ENCODE peak calls at places on chromosomes 4 and X, in five cellular contexts. T is body of pancreas, F is psoas muscle, K is IMR-90, Z is stomach. I is an unnamed sample. For H3K36me3, the result is how much of the 10 kb centered on the place peaks cover.

GRCh38 chr4:121656269-121656641 is 40.5 kb downstream of the ANXA5 start:
- DNase-seq in F (peak), T (peak), Z (peak), K (peak), I (peak)

GRCh38 chr4:40811886-40812857 is 62.4 kb downstream of the NSUN7 start:
- DNase-seq in T (no peak), F (no peak), K (peak), Z (no peak), I (no peak)

GRCh38 chr4:87005690-87006461 is 71.1 kb downstream of the AFF1 start:
- DNase-seq in Z (no peak), F (peak), T (no peak), K (no peak), I (no peak)

GRCh38 chr4:80434238-80434637 is 98.7 kb downstream of the CFAP299 start:
- DNase-seq in F (no peak), T (no peak), K (peak), Z (no peak), I (no peak)

GRCh38 chrX:132266583-132267355 is 47.5 kb upstream of the RAP2C start:
- DNase-seq in F (no peak), T (no peak), K (peak), Z (no peak), I (no peak)

GRCh38 chr4:6777636-6778281 is 4.8 kb upstream of the KIAA0232 start:
- DNase-seq in Z (no peak), K (no peak), T (no peak), F (no peak), I (no peak)

GRCh38 chr4:113499696-113500095 is 261.8 kb downstream of the CAMK2D start:
- DNase-seq in K (peak), Z (no peak), F (no peak), T (no peak), I (no peak)

GRCh38 chrX:15221321-15221720 is 48.6 kb downstream of the ASB9 start:
- DNase-seq in F (no peak), T (no peak), K (no peak), Z (no peak), I (no peak)

GRCh38 chr4:151012836-151013235 is 2.2 kb downstream of the LRBA start:
- DNase-seq in K (no peak), F (no peak), Z (peak), T (no peak), I (peak)
- H3K4me3 ChIP-seq in K (no peak), F (peak), Z (peak), T (no peak), I (no peak)

DNA sequence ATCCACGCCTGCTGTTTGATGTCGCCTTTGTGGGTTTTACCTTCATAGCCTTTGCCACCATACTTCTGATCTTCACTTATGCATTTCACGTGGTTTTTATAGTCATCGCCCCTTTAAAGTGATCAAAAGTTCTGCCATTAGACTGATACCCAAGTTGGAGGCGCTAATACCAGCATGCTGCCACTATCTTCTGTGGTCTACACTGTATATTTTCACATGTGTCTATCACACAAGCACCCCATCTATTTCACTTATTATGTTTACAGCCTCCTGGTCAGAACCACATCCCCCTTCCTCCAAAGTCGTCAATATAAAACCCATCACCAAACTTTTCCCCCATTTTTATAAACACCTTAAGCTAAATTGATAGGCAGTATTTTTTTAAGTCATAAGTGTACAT is 8.2 kb downstream of the LYAR start:
- DNase-seq in T (no peak), K (no peak), Z (no peak), F (no peak), I (no peak)
- H3K36me3 ChIP-seq in T (under half), K (under half), Z (half or more), F (under half), I (under half)

DNA sequence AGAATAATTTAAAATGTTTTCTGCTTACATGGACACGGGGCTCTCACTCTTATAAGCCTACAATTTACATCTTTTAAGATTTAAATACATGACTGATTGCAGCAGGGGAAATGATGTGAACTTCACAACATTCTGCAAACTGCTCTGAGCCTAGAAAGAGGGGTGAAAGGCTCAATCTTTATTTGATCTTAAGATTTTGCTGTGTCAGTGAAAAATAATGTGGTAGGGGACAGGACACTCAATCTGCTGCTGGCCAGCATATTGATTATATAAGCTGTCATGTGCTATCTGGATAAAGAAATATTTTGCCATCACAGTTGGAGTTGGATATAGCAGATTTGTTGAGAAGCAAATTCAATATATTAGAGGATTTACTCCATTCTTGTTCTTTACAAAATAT is 2210.5 kb downstream of the PCDH7 start:
- DNase-seq in T (no peak), Z (no peak), K (no peak), F (no peak), I (no peak)
- H3K4me3 ChIP-seq in T (no peak), Z (no peak), K (no peak), F (no peak), I (no peak)

GRCh38 chrX:30280428-30280827 is 28.8 kb downstream of the NR0B1 start:
- DNase-seq in Z (no peak), T (no peak), K (no peak), F (no peak), I (no peak)
- H3K36me3 ChIP-seq in Z (under half), T (under half), K (under half), F (under half), I (under half)

DNA sequence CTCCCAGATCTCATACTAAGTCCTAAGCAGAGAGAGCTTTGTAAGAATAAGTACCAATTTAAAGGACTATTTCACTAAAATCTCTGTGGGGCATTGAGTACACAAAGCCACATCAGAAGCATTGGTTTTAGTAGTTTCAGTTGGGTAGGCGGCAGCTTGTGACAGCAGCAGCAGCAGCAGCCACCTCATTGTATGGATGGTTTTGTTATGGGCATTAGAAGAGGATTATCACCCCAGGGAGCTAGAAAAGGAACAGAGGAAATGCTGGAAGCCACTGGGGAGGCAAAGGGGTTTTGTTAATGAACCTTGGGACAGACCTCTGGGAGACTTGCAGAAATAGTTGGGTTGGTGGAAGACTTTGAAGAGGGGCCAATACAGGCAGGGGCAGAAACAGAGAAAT is 93.9 kb upstream of the FRMPD3 start:
- DNase-seq in K (no peak), Z (no peak), T (no peak), F (no peak), I (no peak)
- H3K4me3 ChIP-seq in K (no peak), Z (no peak), T (no peak), F (no peak), I (no peak)

GRCh38 chr4:77163636-77164035 is 6.6 kb downstream of the CCNG2 start:
- DNase-seq in K (no peak), Z (no peak), T (no peak), F (no peak), I (no peak)
- H3K36me3 ChIP-seq in K (under half), Z (half or more), T (under half), F (under half), I (under half)

GRCh38 chrX:37976153-37976552 is 30.2 kb upstream of the SYTL5 start:
- DNase-seq in Z (no peak), K (peak), T (no peak), F (no peak), I (no peak)
- H3K4me3 ChIP-seq in Z (no peak), K (no peak), T (no peak), F (no peak), I (no peak)

GRCh38 chr4:168220893-168221292 is 97.7 kb downstream of the DDX60 start:
- DNase-seq in Z (no peak), K (peak), T (no peak), F (no peak), I (no peak)

GRCh38 chr4:168218663-168219062 is 99.9 kb downstream of the DDX60 start:
- DNase-seq in T (no peak), K (peak), F (no peak), Z (no peak), I (no peak)

GRCh38 chr4:168221298-168221697 is 97.3 kb downstream of the DDX60 start:
- DNase-seq in T (peak), F (no peak), K (peak), Z (no peak), I (peak)
- H3K36me3 ChIP-seq in T (under half), F (under half), K (under half), Z (half or more), I (under half)